ENCODE peak calls at places on chromosome 12, in six cellular contexts. W is endothelial cell of umbilical vein, T is stomach, O is sigmoid colon, Y is Panc1, X is breast epithelium. J is an unnamed sample.

GRCh38 chr12:115659422-115659821 is 618.1 kb downstream of the MED13L start:
- DNase-seq in T (no peak), Y (no peak), X (no peak), O (no peak), W (no peak), J (no peak)

GRCh38 chr12:27896419-27896990 is 76.0 kb downstream of the PTHLH start:
- DNase-seq in T (no peak), X (no peak), Y (no peak), O (no peak), W (no peak), J (no peak)

GRCh38 chr12:112907415-112908157 is 824 bp downstream of the OAS1 start:
- DNase-seq in T (no peak), O (no peak), W (no peak), Y (no peak), X (no peak), J (no peak)

GRCh38 chr12:44677724-44678123 is 198.4 kb downstream of the NELL2 start:
- DNase-seq in W (no peak), X (no peak), Y (no peak), O (no peak), T (no peak), J (no peak)

GRCh38 chr12:14260011-14260993 is 105.2 kb upstream of the ATF7IP start:
- DNase-seq in O (peak; percentile 96), X (peak; percentile 88), W (peak; percentile 83), T (peak; percentile 89), Y (no peak), J (peak; percentile 91)

GRCh38 chr12:115096673-115097349 is 412.8 kb upstream of the TBX3 start:
- DNase-seq in T (no peak), Y (no peak), W (no peak), X (no peak), O (no peak), J (no peak)

GRCh38 chr12:127555071-127555470 is 711.9 kb upstream of the TMEM132C start:
- DNase-seq in W (no peak), Y (no peak), O (no peak), T (no peak), X (no peak), J (no peak)

GRCh38 chr12:89157413-89157812 is 194.9 kb downstream of the DUSP6 start:
- DNase-seq in O (no peak), W (no peak), Y (no peak), X (no peak), T (no peak), J (no peak)

GRCh38 chr12:41052441-41052840 is 135.7 kb upstream of the PDZRN4 start:
- DNase-seq in W (no peak), O (no peak), Y (no peak), X (no peak), T (no peak), J (no peak)

DNA sequence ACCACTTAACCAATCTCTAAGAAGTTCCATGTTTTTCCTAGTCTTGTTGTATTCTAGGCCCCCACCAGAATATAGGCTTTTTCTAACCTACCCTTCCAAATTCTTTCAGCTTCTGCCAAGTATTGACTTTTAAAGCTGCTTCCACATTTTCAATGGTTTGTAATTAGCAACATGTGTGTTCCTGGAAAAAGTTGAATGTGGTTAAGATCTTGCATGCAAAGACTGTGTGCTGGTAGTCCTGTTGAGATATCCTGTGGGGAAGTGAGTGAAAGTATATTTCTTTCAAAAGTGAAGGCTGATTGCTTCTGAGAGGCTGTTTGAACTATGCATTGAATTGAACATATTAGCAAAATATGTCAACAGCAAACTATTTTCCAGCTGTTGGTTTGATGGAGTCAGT is 646 bp upstream of the OR6C4 start:
- DNase-seq in W (no peak), Y (no peak), X (no peak), O (no peak), T (no peak), J (no peak)
- H3K4me3 ChIP-seq in W (no peak overlapping the region), Y (no peak overlapping the region), X (no peak overlapping the region), O (no peak overlapping the region), T (no peak overlapping the region), J (no peak overlapping the region)

DNA sequence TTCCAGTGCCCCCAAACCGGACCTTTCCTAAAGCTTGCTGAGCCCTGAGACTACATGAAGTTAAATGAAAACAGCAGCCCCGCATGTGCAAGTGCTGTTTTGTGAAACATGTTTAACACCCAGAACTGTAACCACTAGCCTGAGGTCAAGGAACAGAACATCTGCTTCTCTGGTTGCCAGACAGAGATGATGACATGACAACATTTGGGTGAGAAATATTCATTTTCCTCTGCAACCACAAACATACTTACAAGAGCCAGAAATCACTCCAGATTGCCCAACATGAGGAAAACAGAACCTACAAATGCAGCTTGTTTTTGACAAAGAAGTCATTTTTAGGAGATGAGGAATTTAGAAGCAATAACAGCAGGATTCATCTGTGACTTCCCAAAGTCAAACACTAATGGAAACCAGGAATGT is 110.4 kb downstream of the BCAT1 start:
- DNase-seq in X (peak; percentile 22), T (no peak), Y (no peak), W (no peak), O (peak; percentile 76), J (peak; percentile 37)
- TF ChIP-seq POLR2AphosphoS5 in X (peak; percentile 85), T (peak; percentile 80), Y (no peak), W (no peak), O (peak; percentile 64), J (peak; percentile 80)

GRCh38 chr12:63151898-63152700 is 1.1 kb upstream of the AVPR1A start:
- DNase-seq in W (peak; percentile 51), O (no peak), T (no peak), X (no peak), Y (peak; percentile 20), J (peak; percentile 22)
- H3K4me3 ChIP-seq in W (no peak overlapping the region), O (no peak overlapping the region), T (peak overlapping the region; percentile 46), X (peak overlapping the region; percentile 70), Y (peak overlapping the region; percentile 15), J (peak overlapping the region; percentile 32)

GRCh38 chr12:108514973-108515814 is at the start of gene FICD:
- DNase-seq in Y (peak; percentile 87), X (peak; percentile 100), T (peak; percentile 100), O (peak; percentile 100), W (peak; percentile 99), J (peak; percentile 100)
- TF ChIP-seq POLR2AphosphoS5 in Y (peak; percentile 77), X (peak; percentile 64), T (peak; percentile 60), O (peak; percentile 65), W (peak; percentile 83), J (peak; percentile 75)

GRCh38 chr12:62604373-62604772 is 137.7 kb downstream of the MON2 start:
- DNase-seq in T (no peak), Y (no peak), W (no peak), O (no peak), X (no peak), J (no peak)

GRCh38 chr12:62601765-62602444 is 135.3 kb downstream of the MON2 start:
- DNase-seq in X (no peak), O (no peak), Y (no peak), W (no peak), T (no peak), J (no peak)

GRCh38 chr12:62603061-62603810 is 136.6 kb downstream of the MON2 start:
- DNase-seq in Y (no peak), X (peak; percentile 82), W (peak; percentile 90), T (peak; percentile 80), O (peak; percentile 91), J (peak; percentile 97)

GRCh38 chr12:62603811-62604098 is 137.1 kb downstream of the MON2 start:
- DNase-seq in O (no peak), W (no peak), Y (no peak), X (no peak), T (no peak), J (no peak)

DNA sequence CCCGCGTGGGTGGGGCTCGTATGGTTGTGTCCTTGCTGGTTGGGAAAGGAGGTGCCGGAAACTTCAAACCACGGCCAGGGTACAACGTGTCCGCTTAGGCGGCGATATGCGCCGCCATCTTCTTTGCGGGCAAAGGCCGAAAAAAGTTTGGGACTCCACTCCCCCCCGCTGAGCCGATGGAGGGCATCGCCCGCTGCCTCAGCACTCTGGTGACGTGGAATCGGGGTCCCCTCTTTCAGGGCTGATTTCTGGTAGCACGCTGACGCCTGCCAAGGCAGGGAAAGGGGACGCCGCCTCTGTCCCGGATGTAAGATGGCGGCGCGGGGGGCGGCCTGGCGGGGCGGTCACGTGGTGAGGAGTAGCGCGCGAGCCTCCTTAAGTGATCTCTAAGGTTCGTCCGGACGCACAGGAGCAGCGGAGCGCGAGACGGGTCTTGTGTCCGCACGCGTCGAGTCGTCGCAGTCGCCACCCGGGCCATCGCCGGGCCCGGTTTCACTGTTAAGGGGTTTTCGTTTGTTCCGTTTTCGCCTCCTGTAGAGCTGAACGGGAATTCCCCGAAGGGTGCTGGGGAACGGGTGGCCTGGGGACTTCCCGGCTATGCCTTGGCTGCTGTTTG is 135.9 kb downstream of the MON2 start:
- DNase-seq in W (peak; percentile 91), X (peak; percentile 88), O (peak; percentile 95), T (peak; percentile 87), Y (peak; percentile 46), J (peak; percentile 97)
- H3K4me3 ChIP-seq in W (peak overlapping the region; percentile 99), X (peak overlapping the region; percentile 85), O (peak overlapping the region; percentile 90), T (peak overlapping the region; percentile 71), Y (peak overlapping the region; percentile 98), J (peak overlapping the region; percentile 92)

DNA sequence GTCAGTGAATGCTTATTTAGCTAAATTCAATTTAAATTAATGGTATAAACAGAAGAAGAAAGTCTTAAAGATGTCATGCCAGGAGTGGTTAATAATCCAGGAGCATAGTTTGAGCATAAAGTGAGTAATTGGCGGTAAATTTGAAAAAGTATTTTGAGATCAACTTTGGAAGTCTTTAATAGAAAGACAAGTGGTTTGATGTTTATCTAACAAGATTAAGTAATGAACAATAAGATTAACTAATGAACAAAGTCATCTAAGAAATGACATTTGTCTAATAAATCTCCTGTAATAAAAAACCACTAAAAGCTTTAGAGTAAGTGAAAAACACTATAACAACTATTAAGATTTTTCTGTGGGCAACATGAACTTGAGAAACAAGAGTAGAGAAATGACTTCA is 112.8 kb downstream of the CAPZA3 start:
- DNase-seq in T (no peak), W (no peak), Y (no peak), X (no peak), O (no peak), J (no peak)
- TF ChIP-seq POLR2AphosphoS5 in T (no peak), W (no peak), Y (no peak), X (no peak), O (no peak), J (no peak)

DNA sequence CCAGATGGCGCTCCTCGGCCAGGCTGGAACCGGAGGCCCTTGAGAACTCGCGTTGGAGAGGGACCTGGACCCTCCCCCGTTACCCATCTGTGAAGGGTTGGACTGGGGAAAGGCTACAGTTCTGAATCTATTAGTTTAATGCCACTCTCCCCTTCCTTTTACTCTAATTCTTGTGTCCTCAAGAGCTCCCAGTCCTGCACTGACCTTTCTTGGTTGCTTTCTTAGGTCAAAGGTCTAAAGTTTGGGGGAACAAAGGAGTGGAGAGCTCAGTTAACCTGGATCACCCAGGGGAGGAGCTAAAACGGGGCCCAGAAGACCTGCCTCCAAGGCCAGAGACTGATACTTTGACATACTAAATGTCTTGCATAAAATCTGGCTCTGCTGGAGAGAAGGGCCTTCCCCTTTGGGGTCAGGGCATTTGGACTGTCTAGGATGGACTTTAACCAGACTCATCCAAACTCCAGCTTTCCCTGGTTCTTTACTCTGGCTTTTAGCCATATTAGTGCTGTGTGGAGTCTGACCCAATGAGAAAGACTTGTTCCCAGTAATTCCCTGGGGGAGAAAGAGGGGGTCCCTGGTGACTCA is 923 bp upstream of the MLF2 start:
- DNase-seq in Y (no peak), X (no peak), T (no peak), O (no peak), W (no peak), J (no peak)
- H3K4me3 ChIP-seq in Y (no peak overlapping the region), X (peak overlapping the region; percentile 98), T (peak overlapping the region; percentile 84), O (peak overlapping the region; percentile 96), W (no peak overlapping the region), J (peak overlapping the region; percentile 83)